ENCODE peak calls at places on chromosomes 16 and 17, in seven cellular contexts. One of them, this sample, is unnamed.

GRCh38 chr17:80946449-80946848 is 45.2 kb upstream of the CHMP6 start:
- DNase-seq in NCI-H460: no peak
- DNase-seq in NCI-H69: no peak
- DNase-seq in HTR-8/SVneo: no peak
- DNase-seq in activated naive CD4-positive, alpha-beta T cell treated with anti-CD3 and anti-CD28 coated beads, Interleukin-2, amount 50 U/mL, for 16 hours: no peak
- DNase-seq in heart right ventricle: no peak
- DNase-seq in effector memory CD4-positive, alpha-beta T cell: no peak
- DNase-seq in this sample: no peak

GRCh38 chr17:77644981-77645380 is 313.5 kb upstream of the TNRC6C start:
- DNase-seq in NCI-H460: no peak
- DNase-seq in NCI-H69: no peak
- DNase-seq in HTR-8/SVneo: no peak
- DNase-seq in activated naive CD4-positive, alpha-beta T cell treated with anti-CD3 and anti-CD28 coated beads, Interleukin-2, amount 50 U/mL, for 16 hours: no peak
- DNase-seq in heart right ventricle: no peak
- DNase-seq in effector memory CD4-positive, alpha-beta T cell: peak; percentile 20
- DNase-seq in this sample: no peak

GRCh38 chr17:19660219-19660870 is 11.8 kb downstream of the ALDH3A2 start:
- DNase-seq in NCI-H460: no peak
- DNase-seq in NCI-H69: peak; percentile 38
- DNase-seq in HTR-8/SVneo: no peak
- DNase-seq in activated naive CD4-positive, alpha-beta T cell treated with anti-CD3 and anti-CD28 coated beads, Interleukin-2, amount 50 U/mL, for 16 hours: no peak
- DNase-seq in heart right ventricle: no peak
- DNase-seq in effector memory CD4-positive, alpha-beta T cell: no peak
- DNase-seq in this sample: peak; percentile 57

GRCh38 chr16:7116734-7117133 is 215.9 kb upstream of the RBFOX1 start:
- DNase-seq in NCI-H460: no peak
- DNase-seq in NCI-H69: no peak
- DNase-seq in HTR-8/SVneo: no peak
- DNase-seq in activated naive CD4-positive, alpha-beta T cell treated with anti-CD3 and anti-CD28 coated beads, Interleukin-2, amount 50 U/mL, for 16 hours: no peak
- DNase-seq in heart right ventricle: no peak
- DNase-seq in effector memory CD4-positive, alpha-beta T cell: no peak
- DNase-seq in this sample: no peak

GRCh38 chr16:78163772-78164391 is 64.4 kb downstream of the WWOX start:
- DNase-seq in NCI-H460: no peak
- DNase-seq in NCI-H69: no peak
- DNase-seq in HTR-8/SVneo: no peak
- DNase-seq in activated naive CD4-positive, alpha-beta T cell treated with anti-CD3 and anti-CD28 coated beads, Interleukin-2, amount 50 U/mL, for 16 hours: no peak
- DNase-seq in heart right ventricle: no peak
- DNase-seq in effector memory CD4-positive, alpha-beta T cell: no peak
- DNase-seq in this sample: peak; percentile 41

GRCh38 chr16:87489434-87490045 is 3.3 kb downstream of the ZCCHC14 start:
- DNase-seq in NCI-H460: no peak
- DNase-seq in NCI-H69: no peak
- DNase-seq in HTR-8/SVneo: no peak
- DNase-seq in activated naive CD4-positive, alpha-beta T cell treated with anti-CD3 and anti-CD28 coated beads, Interleukin-2, amount 50 U/mL, for 16 hours: no peak
- DNase-seq in heart right ventricle: no peak
- DNase-seq in effector memory CD4-positive, alpha-beta T cell: no peak
- DNase-seq in this sample: no peak

GRCh38 chr16:89417352-89417751 is 73.0 kb downstream of the ANKRD11 start:
- DNase-seq in NCI-H460: no peak
- DNase-seq in NCI-H69: no peak
- DNase-seq in HTR-8/SVneo: no peak
- DNase-seq in activated naive CD4-positive, alpha-beta T cell treated with anti-CD3 and anti-CD28 coated beads, Interleukin-2, amount 50 U/mL, for 16 hours: no peak
- DNase-seq in heart right ventricle: no peak
- DNase-seq in effector memory CD4-positive, alpha-beta T cell: no peak
- DNase-seq in this sample: no peak

GRCh38 chr17:6069611-6070279 is 434 bp upstream of the WSCD1 start:
- DNase-seq in NCI-H460: no peak
- DNase-seq in NCI-H69: peak; percentile 55
- DNase-seq in HTR-8/SVneo: no peak
- DNase-seq in activated naive CD4-positive, alpha-beta T cell treated with anti-CD3 and anti-CD28 coated beads, Interleukin-2, amount 50 U/mL, for 16 hours: peak; percentile 20
- DNase-seq in heart right ventricle: no peak
- DNase-seq in effector memory CD4-positive, alpha-beta T cell: no peak
- DNase-seq in this sample: no peak